ENCODE peak calls at places on chromosomes 4 and X, in nine cellular contexts. G, I, F, E, D, Y, H, A and W are unnamed samples.

GRCh38 chr4:41859106-41859505 is 76.1 kb upstream of the TMEM33 start:
- DNase-seq in G (no peak), I (no peak), F (no peak), E (no peak), D (no peak), Y (no peak), H (no peak), A (no peak), W (no peak)

GRCh38 chr4:139749313-139749712 is 83.7 kb downstream of the MGST2 start:
- DNase-seq in G (no peak), I (no peak), F (no peak), E (no peak), D (no peak), Y (peak), H (no peak), A (no peak), W (no peak)

GRCh38 chr4:56372774-56373173 is 14.5 kb downstream of the AASDH start:
- DNase-seq in G (no peak), I (peak), F (no peak), E (no peak), D (no peak), Y (no peak), H (no peak), A (no peak), W (no peak)

GRCh38 chr4:47711183-47711582 is 126.7 kb downstream of the CORIN start:
- DNase-seq in G (no peak), I (no peak), F (no peak), E (no peak), D (no peak), Y (no peak), H (no peak), A (no peak), W (no peak)

GRCh38 chr4:152301381-152301780 is 234.5 kb downstream of the FBXW7 start:
- DNase-seq in G (no peak), I (no peak), F (no peak), E (no peak), D (no peak), Y (no peak), H (no peak), A (no peak), W (no peak)

GRCh38 chr4:56870927-56871326 is 36.8 kb upstream of the REST start:
- DNase-seq in G (no peak), I (peak), F (no peak), E (no peak), D (no peak), Y (no peak), H (no peak), A (no peak), W (peak)

GRCh38 chr4:107654694-107655093 is 65.3 kb downstream of the PAPSS1 start:
- DNase-seq in G (no peak), I (no peak), F (no peak), E (no peak), D (no peak), Y (no peak), H (peak), A (no peak), W (no peak)

GRCh38 chr4:137722910-137723309 is 190.6 kb upstream of the PCDH18 start:
- DNase-seq in G (no peak), I (no peak), F (no peak), E (no peak), D (no peak), Y (no peak), H (no peak), A (no peak), W (no peak)

DNA sequence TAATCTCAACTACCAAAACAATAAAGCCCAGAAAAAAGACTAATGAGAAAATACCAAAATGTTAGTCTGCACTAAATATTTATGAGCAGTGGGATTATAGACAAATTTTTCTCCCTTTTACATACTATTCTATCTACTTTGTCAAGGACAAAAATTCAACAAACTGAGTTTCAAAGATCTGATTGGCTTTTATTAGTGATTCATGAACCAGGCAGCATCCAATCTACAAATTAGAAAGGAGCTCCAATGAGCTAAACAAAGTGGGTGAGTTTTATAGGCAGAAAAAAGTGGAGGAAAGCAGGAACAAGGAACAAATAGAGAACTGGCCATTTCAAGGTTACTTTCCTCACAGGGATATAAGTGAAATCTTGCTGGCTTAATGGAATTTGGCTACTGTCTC is 24.4 kb upstream of the SH3KBP1 start:
- DNase-seq in G (no peak), I (no peak), F (no peak), E (no peak), D (no peak), Y (no peak), H (no peak), A (no peak), W (no peak)
- H3K4me3 ChIP-seq in G (no peak), I (no peak), F (no peak), E (no peak), D (no peak), Y (no peak), H (no peak), A (no peak), W (no peak)

GRCh38 chrX:20218809-20219505 is 47.8 kb downstream of the RPS6KA3 start:
- DNase-seq in G (peak), I (peak), F (no peak), E (no peak), D (no peak), Y (no peak), H (peak), A (peak), W (no peak)
- TF ChIP-seq POLR2A in G (no peak), I (no peak), F (no peak), E (no peak), D (no peak), Y (no peak), H (no peak), A (no peak), W (no peak)

GRCh38 chrX:21926116-21926515 is 14.4 kb upstream of the SMS start:
- DNase-seq in G (no peak), I (peak), F (no peak), E (no peak), D (no peak), Y (peak), H (peak), A (no peak), W (no peak)
- H3K4me3 ChIP-seq in G (no peak), I (no peak), F (no peak), E (no peak), D (no peak), Y (peak), H (peak), A (peak), W (no peak)

GRCh38 chrX:153953892-153954617 is 9.6 kb upstream of the RENBP start:
- DNase-seq in G (no peak), I (no peak), F (no peak), E (no peak), D (no peak), Y (no peak), H (no peak), A (no peak), W (no peak)

GRCh38 chrX:153957224-153957623 is 12.8 kb upstream of the RENBP start:
- DNase-seq in G (no peak), I (no peak), F (no peak), E (no peak), D (no peak), Y (no peak), H (no peak), A (no peak), W (no peak)

GRCh38 chrX:153955451-153955732 is 10.9 kb upstream of the RENBP start:
- DNase-seq in G (no peak), I (no peak), F (no peak), E (no peak), D (no peak), Y (no peak), H (no peak), A (no peak), W (no peak)

GRCh38 chrX:153954618-153955450 is 10.4 kb upstream of the RENBP start:
- DNase-seq in G (no peak), I (no peak), F (no peak), E (no peak), D (no peak), Y (no peak), H (no peak), A (no peak), W (no peak)

DNA sequence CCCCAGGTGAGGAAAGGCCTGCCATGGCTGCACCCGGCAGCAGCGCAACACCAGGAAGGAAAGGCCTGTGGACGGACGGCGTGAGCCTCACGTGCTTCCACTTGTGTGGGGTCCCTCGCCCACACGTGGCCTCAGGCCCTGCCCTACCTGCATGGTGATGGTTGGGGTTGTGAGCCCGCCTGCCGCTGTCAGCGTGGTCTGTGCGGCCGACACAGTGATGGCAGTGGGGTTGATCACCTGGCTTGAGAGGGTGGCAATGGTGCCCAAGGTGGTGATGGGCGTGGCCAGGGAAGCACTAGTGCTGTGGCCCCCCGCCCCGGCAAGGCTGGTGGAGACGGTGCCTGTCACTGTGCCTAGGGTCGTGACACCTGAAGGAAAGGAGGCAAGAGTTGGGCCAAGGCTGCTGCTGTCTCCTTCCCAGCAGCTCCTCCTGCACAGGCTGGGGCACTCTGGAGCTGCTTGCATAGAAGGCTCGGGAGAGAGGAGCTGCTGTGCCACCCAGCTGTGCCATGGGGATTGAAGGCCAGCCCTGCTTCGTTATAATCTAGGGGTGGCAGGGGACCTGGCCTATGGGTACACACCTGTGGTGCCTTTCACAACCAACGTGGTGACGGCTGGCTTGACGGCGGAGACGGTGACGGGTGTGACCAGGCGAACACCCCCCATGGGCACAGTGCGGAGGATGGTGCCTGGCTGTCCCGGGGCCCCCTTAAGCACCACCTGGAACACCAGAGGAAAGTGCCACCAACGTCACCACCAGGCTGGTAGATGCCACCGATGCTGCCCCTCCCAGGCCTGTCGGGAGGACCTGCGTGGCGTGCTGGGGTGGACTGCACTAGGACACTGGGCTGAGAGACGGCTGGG is 11.8 kb upstream of the RENBP start:
- DNase-seq in G (no peak), I (no peak), F (no peak), E (no peak), D (no peak), Y (no peak), H (no peak), A (no peak), W (no peak)
- TF ChIP-seq POLR2A in G (no peak), I (no peak), F (no peak), E (no peak), D (no peak), Y (no peak), H (no peak), A (no peak), W (no peak)